ENCODE peak calls at places on chromosomes 3 and 15, in nine cellular contexts. K, W, G, N, A, V, E, O and T are unnamed samples.

GRCh38 chr15:100919481-100920405 is 586 bp downstream of the LRRK1 start:
- DNase-seq in N (peak), K (peak), V (no peak), G (no peak), E (no peak), W (peak), A (no peak), O (no peak), T (peak)

GRCh38 chr15:42371125-42371524 is 11.8 kb downstream of the CAPN3 start:
- DNase-seq in V (no peak), K (peak), A (no peak), E (no peak), O (no peak), W (peak), G (no peak), N (peak), T (peak)

GRCh38 chr15:85750319-85750806 is 44.4 kb downstream of the KLHL25 start:
- DNase-seq in O (no peak), V (no peak), K (peak), A (no peak), W (peak), E (peak), N (no peak), G (no peak), T (no peak)

GRCh38 chr3:97658670-97659285 is 105.8 kb upstream of the ARL6 start:
- DNase-seq in G (peak), K (peak), W (peak), A (no peak), V (no peak), O (no peak), E (no peak), N (peak), T (peak)

GRCh38 chr15:25862469-25863066 is 559 bp downstream of the ATP10A start:
- DNase-seq in A (peak), K (no peak), N (no peak), W (peak), E (no peak), O (peak), G (no peak), V (no peak), T (no peak)

GRCh38 chr3:152011812-152012735 is 138.6 kb downstream of the SUCNR1 start:
- DNase-seq in G (no peak), A (no peak), O (no peak), V (no peak), K (no peak), E (no peak), N (no peak), W (no peak), T (no peak)

GRCh38 chr15:101651753-101652097 is 456 bp downstream of the TM2D3 start:
- DNase-seq in G (no peak), E (no peak), K (no peak), N (peak), A (no peak), V (no peak), O (no peak), W (no peak), T (no peak)

GRCh38 chr15:39691229-39691628 is 91.4 kb downstream of the FSIP1 start:
- DNase-seq in O (no peak), K (no peak), E (no peak), N (no peak), A (no peak), G (no peak), W (peak), V (no peak), T (peak)